ENCODE peak calls at places on chromosomes 5 and 9, in four cellular contexts. One of them, this sample, is unnamed.

GRCh38 chr5:164076571-164076970 is 571.2 kb downstream of the MAT2B start:
- DNase-seq in mesendoderm: peak; percentile 59
- DNase-seq in A549: no peak
- DNase-seq in H9: no peak
- DNase-seq in this sample: no peak

GRCh38 chr5:169629847-169630548 is 7.1 kb upstream of the DOCK2 start:
- DNase-seq in mesendoderm: no peak
- DNase-seq in A549: peak; percentile 83
- DNase-seq in H9: no peak
- DNase-seq in this sample: peak; percentile 86

GRCh38 chr5:132498152-132498551 is 7.6 kb upstream of the IRF1 start:
- DNase-seq in mesendoderm: peak; percentile 5
- DNase-seq in A549: peak; percentile 59
- DNase-seq in H9: no peak
- DNase-seq in this sample: peak; percentile 29

GRCh38 chr5:134515801-134516200 is 9.7 kb upstream of the JADE2 start:
- DNase-seq in mesendoderm: no peak
- DNase-seq in A549: no peak
- DNase-seq in H9: peak; percentile 43
- DNase-seq in this sample: no peak

GRCh38 chr5:173786296-173787187 is 101.6 kb upstream of the CPEB4 start:
- DNase-seq in mesendoderm: peak; percentile 56
- DNase-seq in A549: no peak
- DNase-seq in H9: peak; percentile 46
- DNase-seq in this sample: no peak

GRCh38 chr9:134205636-134206316 is 41.4 kb upstream of the RNU6ATAC start:
- DNase-seq in mesendoderm: peak; percentile 72
- DNase-seq in A549: no peak
- DNase-seq in H9: no peak
- DNase-seq in this sample: peak; percentile 83

GRCh38 chr5:161751265-161751664 is 65.7 kb downstream of the GABRA6 start:
- DNase-seq in mesendoderm: peak; percentile 48
- DNase-seq in A549: no peak
- DNase-seq in H9: peak; percentile 42
- DNase-seq in this sample: no peak

GRCh38 chr5:17238521-17239041 is 21.1 kb downstream of the BASP1 start:
- DNase-seq in mesendoderm: no peak
- DNase-seq in A549: no peak
- DNase-seq in H9: no peak
- DNase-seq in this sample: peak; percentile 83

GRCh38 chr9:118693645-118694044 is 675.6 kb downstream of the BRINP1 start:
- DNase-seq in mesendoderm: peak; percentile 10
- DNase-seq in A549: no peak
- DNase-seq in H9: no peak
- DNase-seq in this sample: no peak

GRCh38 chr5:34749431-34749872 is 89.5 kb upstream of the TTC23L start:
- DNase-seq in mesendoderm: no peak
- DNase-seq in A549: no peak
- DNase-seq in H9: no peak
- DNase-seq in this sample: peak; percentile 87

GRCh38 chr5:124161286-124161685 is 585.2 kb downstream of the ZNF608 start:
- DNase-seq in mesendoderm: no peak
- DNase-seq in A549: no peak
- DNase-seq in H9: no peak
- DNase-seq in this sample: no peak

GRCh38 chr9:36400332-36401178 is 486 bp upstream of the RNF38 start:
- DNase-seq in mesendoderm: peak; percentile 92
- DNase-seq in A549: peak; percentile 92
- DNase-seq in H9: peak; percentile 84
- DNase-seq in this sample: peak; percentile 59

GRCh38 chr5:74870299-74871067 is 4.3 kb upstream of the FAM169A start:
- DNase-seq in mesendoderm: peak; percentile 54
- DNase-seq in A549: no peak
- DNase-seq in H9: no peak
- DNase-seq in this sample: no peak

GRCh38 chr9:137085918-137086530 is 761 bp upstream of the MAN1B1 start:
- DNase-seq in mesendoderm: no peak
- DNase-seq in A549: peak; percentile 48
- DNase-seq in H9: no peak
- DNase-seq in this sample: no peak

GRCh38 chr5:2517451-2517850 is 234.0 kb downstream of the IRX2 start:
- DNase-seq in mesendoderm: no peak
- DNase-seq in A549: no peak
- DNase-seq in H9: no peak
- DNase-seq in this sample: no peak

GRCh38 chr9:106588601-106589000 is 274.4 kb upstream of the ZNF462 start:
- DNase-seq in mesendoderm: peak; percentile 78
- DNase-seq in A549: no peak
- DNase-seq in H9: no peak
- DNase-seq in this sample: peak; percentile 64

GRCh38 chr9:4507306-4507705 is 17.0 kb downstream of the SLC1A1 start:
- DNase-seq in mesendoderm: no peak
- DNase-seq in A549: no peak
- DNase-seq in H9: no peak
- DNase-seq in this sample: no peak

GRCh38 chr9:126692041-126692758 is 78.5 kb downstream of the LMX1B start:
- DNase-seq in mesendoderm: no peak
- DNase-seq in A549: no peak
- DNase-seq in H9: peak; percentile 25
- DNase-seq in this sample: no peak

GRCh38 chr9:70046274-70047070 is 2.8 kb downstream of the MAMDC2 start:
- DNase-seq in mesendoderm: peak; percentile 26
- DNase-seq in A549: no peak
- DNase-seq in H9: peak; percentile 35
- DNase-seq in this sample: no peak

GRCh38 chr5:141412853-141413539 is at the start of gene PCDHGA10:
- DNase-seq in mesendoderm: peak; percentile 87
- DNase-seq in A549: no peak
- DNase-seq in H9: peak; percentile 73
- DNase-seq in this sample: peak; percentile 47

GRCh38 chr9:35844628-35845301 is 15.7 kb downstream of the TMEM8B start:
- DNase-seq in mesendoderm: peak; percentile 14
- DNase-seq in A549: peak; percentile 56
- DNase-seq in H9: no peak
- DNase-seq in this sample: peak; percentile 85

GRCh38 chr9:133998915-133999580 is 6.9 kb upstream of the VAV2 start:
- DNase-seq in mesendoderm: no peak
- DNase-seq in A549: no peak
- DNase-seq in H9: no peak
- DNase-seq in this sample: peak; percentile 74

GRCh38 chr5:28301676-28302075 is 1263.3 kb upstream of the CDH9 start:
- DNase-seq in mesendoderm: peak; percentile 12
- DNase-seq in A549: peak; percentile 88
- DNase-seq in H9: no peak
- DNase-seq in this sample: peak; percentile 66

GRCh38 chr5:134741052-134741451 is 2.7 kb downstream of the CAMLG start:
- DNase-seq in mesendoderm: no peak
- DNase-seq in A549: no peak
- DNase-seq in H9: no peak
- DNase-seq in this sample: no peak

GRCh38 chr5:2295476-2295875 is 412.8 kb upstream of the IRX4 start:
- DNase-seq in mesendoderm: no peak
- DNase-seq in A549: no peak
- DNase-seq in H9: peak; percentile 26
- DNase-seq in this sample: no peak

GRCh38 chr5:68408345-68408871 is 192.9 kb downstream of the PIK3R1 start:
- DNase-seq in mesendoderm: no peak
- DNase-seq in A549: no peak
- DNase-seq in H9: no peak
- DNase-seq in this sample: no peak

GRCh38 chr5:177568326-177568725 is 14.0 kb upstream of the FAM193B start:
- DNase-seq in mesendoderm: no peak
- DNase-seq in A549: no peak
- DNase-seq in H9: no peak
- DNase-seq in this sample: no peak

GRCh38 chr5:65020492-65020891 is 251.8 kb downstream of the CWC27 start:
- DNase-seq in mesendoderm: no peak
- DNase-seq in A549: no peak
- DNase-seq in H9: no peak
- DNase-seq in this sample: peak; percentile 83

GRCh38 chr5:78005021-78005785 is 229.1 kb upstream of the TBCA start:
- DNase-seq in mesendoderm: no peak
- DNase-seq in A549: no peak
- DNase-seq in H9: no peak
- DNase-seq in this sample: peak; percentile 40

GRCh38 chr9:105415344-105415980 is 32.4 kb upstream of the FSD1L start:
- DNase-seq in mesendoderm: peak; percentile 67
- DNase-seq in A549: peak; percentile 53
- DNase-seq in H9: peak; percentile 66
- DNase-seq in this sample: peak; percentile 4

GRCh38 chr5:158414780-158415179 is 555.8 kb upstream of the CLINT1 start:
- DNase-seq in mesendoderm: no peak
- DNase-seq in A549: peak; percentile 16
- DNase-seq in H9: no peak
- DNase-seq in this sample: peak; percentile 93

GRCh38 chr9:124622882-124623281 is 115.7 kb upstream of the NR5A1 start:
- DNase-seq in mesendoderm: no peak
- DNase-seq in A549: no peak
- DNase-seq in H9: no peak
- DNase-seq in this sample: no peak

GRCh38 chr9:127979333-127980055 is 1.3 kb downstream of the EEIG1 start:
- DNase-seq in mesendoderm: peak; percentile 83
- DNase-seq in A549: peak; percentile 54
- DNase-seq in H9: peak; percentile 77
- DNase-seq in this sample: peak; percentile 7

GRCh38 chr5:13976867-13977479 is 32.5 kb upstream of the DNAH5 start:
- DNase-seq in mesendoderm: peak; percentile 68
- DNase-seq in A549: peak; percentile 49
- DNase-seq in H9: no peak
- DNase-seq in this sample: peak; percentile 45

GRCh38 chr9:8437878-8438277 is 638.3 kb upstream of the DMAC1 start:
- DNase-seq in mesendoderm: peak; percentile 27
- DNase-seq in A549: no peak
- DNase-seq in H9: no peak
- DNase-seq in this sample: no peak

GRCh38 chr9:112604790-112605189 is 113.1 kb downstream of the INIP start:
- DNase-seq in mesendoderm: no peak
- DNase-seq in A549: no peak
- DNase-seq in H9: no peak
- DNase-seq in this sample: no peak

GRCh38 chr9:95970356-95970755 is 94.9 kb downstream of the ERCC6L2 start:
- DNase-seq in mesendoderm: peak; percentile 51
- DNase-seq in A549: no peak
- DNase-seq in H9: no peak
- DNase-seq in this sample: no peak

GRCh38 chr5:138981131-138981530 is 106.0 kb upstream of the LRRTM2 start:
- DNase-seq in mesendoderm: no peak
- DNase-seq in A549: no peak
- DNase-seq in H9: peak; percentile 3
- DNase-seq in this sample: peak; percentile 91

DNA sequence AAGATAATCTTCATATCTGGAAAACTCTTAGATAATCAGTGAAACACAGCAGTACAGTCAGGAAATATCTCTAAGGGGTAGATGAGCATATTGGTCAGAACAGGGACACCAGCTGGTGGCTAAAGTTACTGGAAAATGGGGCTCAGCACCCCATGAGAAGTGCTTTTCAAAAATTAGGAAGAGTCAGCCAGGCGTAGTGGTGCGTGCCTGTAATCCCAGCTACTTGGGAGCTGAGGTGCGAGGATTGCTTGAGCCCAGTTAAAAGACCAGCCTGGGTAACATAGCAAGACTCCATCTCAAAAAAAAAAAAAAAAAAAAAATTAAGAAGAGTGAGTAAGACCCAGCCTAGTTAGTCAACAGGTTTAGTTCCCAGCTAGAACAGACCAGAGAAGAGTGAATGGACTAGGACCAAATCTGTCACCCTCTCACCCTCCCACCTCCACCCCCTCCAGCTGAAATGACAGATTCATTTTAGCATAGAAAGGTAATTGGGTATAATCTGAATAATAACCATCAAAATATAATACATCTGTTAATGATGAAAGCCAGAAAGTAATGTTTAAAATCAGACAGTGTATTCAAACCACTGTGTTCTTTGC is 120.9 kb downstream of the CDC42SE2 start:
- DNase-seq in mesendoderm: peak; percentile 18
- DNase-seq in A549: no peak
- DNase-seq in H9: no peak
- DNase-seq in this sample: no peak
- H3K4me2 ChIP-seq in mesendoderm: no peak overlapping the region
- H3K4me2 ChIP-seq in A549: no peak overlapping the region
- H3K4me2 ChIP-seq in H9: no peak overlapping the region
- H3K4me2 ChIP-seq in this sample: no peak overlapping the region

DNA sequence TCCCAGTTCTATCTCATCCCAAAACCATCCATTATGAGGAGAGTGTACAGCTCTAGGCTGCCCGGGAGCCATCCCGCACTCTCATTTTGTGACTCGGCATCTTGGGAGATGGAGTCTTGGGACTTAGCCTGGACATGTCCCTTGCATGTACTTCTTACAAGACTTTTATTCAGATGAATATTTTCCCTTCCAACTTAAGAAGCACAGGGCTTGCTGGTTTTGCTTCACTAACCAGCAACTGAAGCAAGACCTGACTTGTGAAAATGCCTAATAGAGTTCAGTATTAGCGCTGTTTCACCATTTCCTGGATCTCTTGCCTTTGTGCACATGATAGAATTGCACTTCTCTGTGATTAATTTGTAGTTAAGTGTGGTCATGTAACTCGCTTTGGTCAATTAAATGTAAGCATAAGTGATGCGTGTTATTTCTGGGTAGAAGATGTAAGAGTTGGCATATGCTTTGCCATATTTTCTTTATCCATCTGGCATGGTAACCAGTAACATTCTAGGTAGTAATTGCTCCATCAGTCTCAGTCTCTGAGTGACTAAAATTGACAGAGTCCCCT is 55.8 kb downstream of the PDCD1LG2 start:
- DNase-seq in mesendoderm: no peak
- DNase-seq in A549: no peak
- DNase-seq in H9: no peak
- DNase-seq in this sample: no peak
- H3K4me2 ChIP-seq in mesendoderm: no peak overlapping the region
- H3K4me2 ChIP-seq in A549: no peak overlapping the region
- H3K4me2 ChIP-seq in H9: no peak overlapping the region
- H3K4me2 ChIP-seq in this sample: no peak overlapping the region

GRCh38 chr9:129712595-129713524 is 40.0 kb downstream of the PTGES start:
- DNase-seq in mesendoderm: no peak
- DNase-seq in A549: no peak
- DNase-seq in H9: peak; percentile 26
- DNase-seq in this sample: peak; percentile 70
- H3K4me2 ChIP-seq in mesendoderm: no peak overlapping the region
- H3K4me2 ChIP-seq in A549: no peak overlapping the region
- H3K4me2 ChIP-seq in H9: no peak overlapping the region
- H3K4me2 ChIP-seq in this sample: peak overlapping the region; percentile 81

DNA sequence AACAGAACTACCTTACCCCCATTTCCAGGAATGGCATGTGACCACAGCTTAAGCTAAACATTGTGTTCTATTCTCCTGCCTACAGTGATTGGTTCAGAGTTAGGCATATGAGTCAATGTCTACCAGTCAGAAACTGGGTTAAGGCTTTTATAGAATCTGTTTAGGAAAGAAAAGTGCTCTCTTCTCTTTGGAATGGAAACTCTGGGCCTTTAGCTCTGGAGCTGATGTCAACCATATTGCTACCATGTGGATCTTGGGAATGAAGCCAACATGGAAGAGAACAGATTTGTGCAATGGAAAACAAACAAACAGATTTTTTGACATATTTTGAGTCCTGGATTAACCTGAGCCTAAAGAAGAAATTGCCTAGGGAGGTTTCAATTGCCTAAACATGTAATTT is 488.9 kb upstream of the TNC start:
- DNase-seq in mesendoderm: no peak
- DNase-seq in A549: no peak
- DNase-seq in H9: no peak
- DNase-seq in this sample: no peak
- H3K4me2 ChIP-seq in mesendoderm: no peak overlapping the region
- H3K4me2 ChIP-seq in A549: no peak overlapping the region
- H3K4me2 ChIP-seq in H9: no peak overlapping the region
- H3K4me2 ChIP-seq in this sample: no peak overlapping the region